ENCODE peak calls at places on chromosomes 11 and 22, in four cellular contexts. T is K562, V is HepG2, O is GM12878. L is an unnamed sample.

GRCh38 chr11:100525635-100526034 is 161.5 kb upstream of the ARHGAP42 start:
- DNase-seq in T (no peak), V (no peak), O (no peak), L (no peak)

GRCh38 chr11:114610984-114611944 is 15.7 kb upstream of the NXPE4 start:
- DNase-seq in T (no peak), V (no peak), O (no peak), L (no peak)

GRCh38 chr22:49538006-49538405 is 289.7 kb downstream of the BRD1 start:
- DNase-seq in T (no peak), V (no peak), O (no peak), L (no peak)

GRCh38 chr22:17102297-17102667 is 17.5 kb downstream of the IL17RA start:
- DNase-seq in T (peak; percentile 47), V (no peak), O (no peak), L (no peak)

GRCh38 chr11:373716-374551 is 4.6 kb downstream of the B4GALNT4 start:
- DNase-seq in T (no peak), V (peak; percentile 91), O (no peak), L (no peak)

GRCh38 chr11:18650353-18650752 is 16.2 kb upstream of the SPTY2D1 start:
- DNase-seq in T (no peak), V (no peak), O (no peak), L (no peak)

GRCh38 chr11:64764753-64765152 is 5.0 kb upstream of the PYGM start:
- DNase-seq in T (no peak), V (no peak), O (no peak), L (no peak)

GRCh38 chr11:128465946-128466688 is 121.2 kb downstream of the ETS1 start:
- DNase-seq in T (no peak), V (no peak), O (no peak), L (no peak)

GRCh38 chr11:86442420-86442819 is 67.7 kb downstream of the CCDC81 start:
- DNase-seq in T (no peak), V (no peak), O (no peak), L (no peak)

GRCh38 chr11:33692013-33692504 is 8.6 kb downstream of the C11orf91 start:
- DNase-seq in T (no peak), V (peak; percentile 76), O (no peak), L (no peak)

GRCh38 chr11:69572233-69572860 is 68.6 kb upstream of the CCND1 start:
- DNase-seq in T (no peak), V (no peak), O (no peak), L (no peak)

GRCh38 chr11:44112083-44112865 is 16.8 kb downstream of the EXT2 start:
- DNase-seq in T (no peak), V (no peak), O (no peak), L (peak; percentile 58)

GRCh38 chr22:35835998-35836691 is 118.5 kb downstream of the APOL5 start:
- DNase-seq in T (no peak), V (peak; percentile 71), O (no peak), L (peak; percentile 51)

GRCh38 chr22:23249506-23250423 is 69.5 kb downstream of the BCR start:
- DNase-seq in T (peak; percentile 66), V (no peak), O (no peak), L (peak; percentile 83)

GRCh38 chr11:22780914-22781593 is 48.5 kb downstream of the SVIP start:
- DNase-seq in T (no peak), V (no peak), O (no peak), L (peak; percentile 20)
- TF ChIP-seq ZBTB33 in T (no peak), V (no peak), O (no peak), L (no peak)

GRCh38 chr11:110026823-110027626 is 66.2 kb upstream of the ZC3H12C start:
- DNase-seq in T (no peak), V (no peak), O (peak; percentile 99), L (no peak)
- TF ChIP-seq JUND in T (no peak), V (no peak), O (peak; percentile 29), L (no peak)

DNA sequence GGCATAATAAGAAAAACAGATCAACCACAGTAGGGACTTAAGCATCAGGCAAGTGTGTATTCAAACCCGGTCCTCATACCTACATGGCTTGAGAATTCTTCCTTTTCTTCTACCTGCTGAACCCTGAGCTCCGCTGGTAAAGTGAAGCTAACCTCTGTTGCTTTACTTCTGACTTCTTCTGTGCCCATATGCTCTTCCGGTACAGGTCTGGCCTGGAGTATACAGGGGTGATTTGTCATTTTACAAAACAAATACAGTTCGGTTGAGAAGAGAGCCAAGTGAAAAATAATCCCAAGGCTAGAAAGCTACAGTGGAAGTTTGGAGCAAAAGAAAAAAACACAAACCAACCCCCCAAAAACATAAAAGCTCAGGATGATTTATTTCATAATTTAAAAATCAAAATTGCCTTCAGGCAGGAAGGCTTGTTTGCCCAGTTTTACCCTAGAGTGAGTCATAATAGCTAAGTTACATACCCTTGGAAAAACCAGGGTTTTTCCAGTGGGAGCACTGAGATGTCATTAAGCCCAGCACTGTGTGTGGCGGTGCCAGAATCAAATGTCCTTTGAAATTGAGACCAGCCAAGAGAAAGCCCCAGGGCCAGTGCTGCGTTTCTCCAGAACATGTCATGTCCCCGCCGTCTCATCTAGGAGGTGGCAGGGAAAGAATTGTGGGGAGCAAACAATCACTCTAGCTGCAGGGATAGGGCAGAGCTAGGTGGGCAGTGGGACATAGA is 305.5 kb upstream of the ISX start:
- DNase-seq in T (no peak), V (no peak), O (no peak), L (no peak)
- TF ChIP-seq FOXM1 in T (no peak), V (no peak), O (no peak), L (no peak)

DNA sequence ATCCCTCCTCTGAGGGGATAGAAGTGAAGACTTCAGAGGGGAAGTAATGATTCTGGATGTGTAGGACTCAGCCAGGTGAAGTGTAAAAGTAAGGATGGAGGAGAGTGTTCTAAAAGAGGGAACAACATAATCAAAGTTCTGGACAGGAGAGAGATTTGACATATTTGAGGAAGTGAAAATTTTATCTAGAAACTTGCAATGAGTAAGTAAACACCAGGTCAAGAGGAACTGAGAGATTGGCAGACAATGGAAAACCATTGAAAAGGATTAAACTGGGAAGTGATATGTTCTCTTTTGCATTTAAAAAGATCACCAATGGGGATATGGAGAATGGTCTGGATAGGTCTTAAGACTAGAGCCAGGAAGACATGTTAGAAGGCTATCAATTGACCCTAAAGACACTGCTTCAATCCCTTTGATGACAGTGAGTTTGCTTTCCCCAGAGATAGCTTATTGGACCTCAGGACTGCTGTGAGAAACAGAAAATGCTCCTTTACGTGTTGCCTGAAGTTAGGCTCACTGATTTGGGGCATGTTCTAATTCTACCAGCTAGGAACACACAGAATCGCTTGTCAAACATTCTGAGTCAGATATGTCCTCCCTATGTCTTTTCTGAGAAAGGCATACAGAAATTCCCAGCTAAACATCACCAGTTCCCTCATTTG is 145.1 kb downstream of the MAML2 start:
- DNase-seq in T (no peak), V (no peak), O (no peak), L (no peak)
- TF ChIP-seq ZBTB33 in T (no peak), V (no peak), O (no peak), L (no peak)

GRCh38 chr22:47008208-47008885 is 245.9 kb downstream of the TBC1D22A start:
- DNase-seq in T (no peak), V (no peak), O (no peak), L (no peak)
- TF ChIP-seq JUND in T (no peak), V (no peak), O (no peak), L (no peak)

GRCh38 chr22:50698546-50698945 is 25.9 kb downstream of the SHANK3 start:
- DNase-seq in T (no peak), V (no peak), O (no peak), L (no peak)

GRCh38 chr22:50695421-50696250 is 23.0 kb downstream of the SHANK3 start:
- DNase-seq in T (no peak), V (no peak), O (no peak), L (no peak)

GRCh38 chr22:50696251-50696798 is 23.7 kb downstream of the SHANK3 start:
- DNase-seq in T (no peak), V (no peak), O (no peak), L (no peak)

GRCh38 chr22:50697667-50698506 is 25.3 kb downstream of the SHANK3 start:
- DNase-seq in T (no peak), V (no peak), O (no peak), L (peak; percentile 76)

DNA sequence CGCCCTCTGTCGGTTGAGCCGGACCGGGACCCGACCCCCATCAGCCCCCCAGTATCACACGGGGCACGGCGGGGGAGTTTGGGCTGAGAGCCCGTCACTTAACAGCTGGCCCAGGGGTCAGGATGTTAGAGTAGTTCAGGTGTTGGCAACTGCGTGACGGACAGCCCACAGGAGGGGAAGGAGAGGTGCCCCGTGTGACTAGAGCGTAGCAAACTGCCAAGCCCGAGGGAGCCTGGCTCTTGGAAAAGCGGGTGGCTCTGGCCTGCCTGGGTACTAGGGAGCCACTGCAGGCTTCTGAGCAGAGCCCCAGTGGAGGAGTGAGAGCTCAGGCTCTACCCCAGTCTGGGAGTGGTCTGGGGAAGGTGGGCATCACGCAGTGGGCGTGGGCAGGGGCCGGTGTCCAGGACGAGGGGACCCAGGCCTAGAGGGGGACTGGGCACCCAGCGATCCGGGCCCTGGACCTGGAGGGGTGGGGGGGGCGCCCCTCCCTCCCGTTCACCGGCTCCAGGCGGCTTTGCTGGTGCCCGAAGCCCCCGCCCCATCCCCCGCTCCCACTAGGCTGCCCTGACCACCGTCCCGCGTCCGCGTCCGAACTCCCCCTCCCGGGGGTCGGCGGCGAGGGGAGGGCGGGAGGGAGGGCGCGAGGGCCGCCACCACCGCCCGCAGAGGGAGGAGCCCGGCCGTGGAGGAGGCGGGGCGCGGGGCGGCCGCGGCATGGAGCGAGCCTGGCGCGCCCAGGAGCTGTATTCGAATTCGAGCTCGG is 24.4 kb downstream of the SHANK3 start:
- DNase-seq in T (peak; percentile 55), V (no peak), O (no peak), L (peak; percentile 94)
- TF ChIP-seq FOXM1 in T (no peak), V (no peak), O (no peak), L (no peak)

GRCh38 chr11:119470316-119471266 is 47.6 kb upstream of the THY1 start:
- DNase-seq in T (no peak), V (no peak), O (no peak), L (no peak)
- TF ChIP-seq ZBTB33 in T (no peak), V (no peak), O (no peak), L (no peak)

GRCh38 chr11:2462092-2462985 is 17.5 kb downstream of the KCNQ1 start:
- DNase-seq in T (no peak), V (no peak), O (no peak), L (no peak)

GRCh38 chr11:2461253-2462091 is 16.7 kb downstream of the KCNQ1 start:
- DNase-seq in T (no peak), V (no peak), O (no peak), L (peak; percentile 83)

GRCh38 chr11:2459016-2459725 is 14.4 kb downstream of the KCNQ1 start:
- DNase-seq in T (no peak), V (no peak), O (no peak), L (peak; percentile 26)

GRCh38 chr11:2459796-2460531 is 15.2 kb downstream of the KCNQ1 start:
- DNase-seq in T (no peak), V (no peak), O (no peak), L (peak; percentile 36)

DNA sequence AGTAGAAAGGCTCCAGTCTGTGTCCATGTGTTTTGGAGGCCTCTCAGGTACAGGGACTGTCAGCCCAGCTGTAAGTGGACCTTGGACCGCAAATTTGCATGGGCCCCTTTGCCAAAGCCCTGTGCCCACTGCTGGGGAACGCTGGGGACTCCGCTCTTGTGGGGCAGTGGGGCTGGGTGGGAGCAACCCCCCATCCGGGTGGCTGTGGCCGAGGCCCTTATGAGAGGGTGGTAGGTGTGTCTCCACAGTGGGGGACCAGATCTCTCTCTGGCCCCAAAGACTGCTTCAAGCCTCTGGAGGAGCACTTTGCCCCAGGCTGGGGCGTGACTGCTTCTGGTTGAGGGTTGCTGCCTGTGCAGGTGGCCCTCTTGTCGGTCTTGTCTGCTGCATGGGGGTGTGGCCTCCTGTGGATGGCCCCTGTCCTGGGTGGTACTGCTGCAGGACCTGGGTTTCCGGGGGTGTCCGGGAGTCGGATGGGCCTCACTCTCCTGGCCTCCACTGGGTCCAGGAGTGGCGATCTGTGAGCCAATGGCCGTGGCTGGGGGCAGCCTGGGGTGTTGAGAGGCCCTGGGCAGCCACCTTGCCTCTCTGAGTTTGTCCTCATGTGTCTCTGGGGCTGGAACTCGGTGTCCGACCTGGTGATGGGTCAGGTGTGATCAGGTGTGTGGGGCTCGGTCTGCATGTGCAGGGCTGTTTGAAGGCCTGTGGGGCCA is 15.9 kb downstream of the KCNQ1 start:
- DNase-seq in T (no peak), V (no peak), O (no peak), L (no peak)
- TF ChIP-seq JUND in T (no peak), V (no peak), O (no peak), L (no peak)

L was measured in SK-N-SH.